ENCODE peak calls at places on chromosomes 11 and 22, in four cellular contexts. Y, C, J and G are unnamed samples.

GRCh38 chr22:30733081-30733680 is 38.5 kb downstream of the OSBP2 start:
- DNase-seq in Y (no peak), C (no peak), J (no peak), G (peak; percentile 59)

GRCh38 chr11:1701041-1701807 is 4.2 kb downstream of the KRTAP5-6 start:
- DNase-seq in Y (no peak), C (no peak), J (no peak), G (no peak)

GRCh38 chr11:62020661-62021060 is 53.2 kb upstream of the FTH1 start:
- DNase-seq in Y (peak; percentile 46), C (no peak), J (no peak), G (peak; percentile 63)

GRCh38 chr22:44277404-44278135 is 35.2 kb downstream of the SHISAL1 start:
- DNase-seq in Y (no peak), C (no peak), J (no peak), G (no peak)

GRCh38 chr11:7513210-7514098 is at the start of gene PPFIBP2:
- DNase-seq in Y (peak; percentile 89), C (peak; percentile 40), J (peak; percentile 87), G (peak; percentile 69)

GRCh38 chr11:16986434-16987204 is 27.6 kb downstream of the PLEKHA7 start:
- DNase-seq in Y (no peak), C (no peak), J (peak; percentile 26), G (peak; percentile 13)

GRCh38 chr11:7826316-7826715 is 29.6 kb upstream of the OR5P2 start:
- DNase-seq in Y (no peak), C (no peak), J (no peak), G (no peak)

GRCh38 chr11:17734986-17735822 is 623 bp downstream of the KCNC1 start:
- DNase-seq in Y (peak; percentile 77), C (no peak), J (peak; percentile 93), G (peak; percentile 74)

GRCh38 chr11:60208146-60208895 is 25.4 kb upstream of the MS4A6A start:
- DNase-seq in Y (no peak), C (no peak), J (no peak), G (no peak)

GRCh38 chr11:129910360-129910759 is 15.0 kb upstream of the NFRKB start:
- DNase-seq in Y (no peak), C (no peak), J (no peak), G (no peak)

GRCh38 chr11:79393362-79394043 is 47.3 kb downstream of the TENM4 start:
- DNase-seq in Y (no peak), C (no peak), J (peak; percentile 41), G (no peak)
- TF ChIP-seq CTCF in Y (no peak), C (no peak), J (no peak), G (no peak)

GRCh38 chr11:79768343-79768742 is 327.5 kb upstream of the TENM4 start:
- DNase-seq in Y (no peak), C (no peak), J (no peak), G (no peak)

GRCh38 chr11:79758325-79758724 is 317.5 kb upstream of the TENM4 start:
- DNase-seq in Y (no peak), C (no peak), J (no peak), G (no peak)

DNA sequence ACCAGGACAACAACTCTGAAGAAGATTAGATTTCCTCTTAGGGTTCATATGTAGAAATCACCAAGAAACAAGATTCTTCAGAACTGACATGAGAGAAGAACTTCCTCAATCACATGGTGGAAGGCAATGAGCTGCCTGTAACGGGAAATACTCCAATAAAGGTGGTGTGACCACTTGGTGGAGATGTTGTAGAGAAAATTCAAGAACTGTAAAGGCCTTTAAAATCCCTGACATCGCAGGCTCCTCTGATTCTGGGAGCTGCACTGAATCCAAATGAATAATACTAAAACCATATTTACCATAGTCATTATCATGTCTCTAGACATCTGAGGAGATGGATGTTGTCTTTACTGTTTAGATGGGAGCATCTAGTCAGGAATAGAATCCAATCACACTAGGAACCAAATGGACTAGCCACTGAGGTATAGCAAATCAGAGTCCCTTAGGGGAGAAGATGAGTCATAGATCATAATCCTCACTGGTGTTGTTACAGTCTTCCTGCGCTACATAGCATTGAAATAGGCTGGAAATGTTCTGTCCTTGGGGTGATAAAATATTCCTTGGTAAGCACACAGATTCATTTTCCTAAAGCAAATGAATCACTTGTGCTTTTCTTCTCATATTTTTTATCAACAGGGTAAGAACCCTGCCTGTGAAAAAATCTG is 321.6 kb upstream of the TENM4 start:
- DNase-seq in Y (no peak), C (no peak), J (no peak), G (no peak)
- TF ChIP-seq CTCF in Y (no peak), C (no peak), J (no peak), G (no peak)

DNA sequence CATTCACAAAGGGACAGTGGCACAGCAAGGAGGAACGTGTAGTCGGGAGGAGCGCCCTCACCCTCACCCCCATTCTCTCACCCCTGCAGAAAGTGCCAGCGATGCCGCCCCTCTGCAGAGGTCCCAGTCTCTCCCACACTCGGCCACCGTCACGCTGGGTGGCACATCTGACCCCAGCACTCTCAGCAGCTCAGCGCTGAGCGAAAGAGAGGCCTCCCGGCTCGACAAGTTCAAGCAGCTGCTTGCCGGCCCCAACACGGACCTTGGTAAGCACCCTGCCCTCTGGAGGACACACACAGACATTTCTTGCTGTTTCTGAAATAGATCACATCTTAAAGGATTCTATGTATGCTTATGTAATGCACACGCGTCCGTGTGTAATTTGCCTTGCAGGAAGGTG is 34.9 kb downstream of the TBC1D22A start:
- DNase-seq in Y (peak; percentile 52), C (no peak), J (no peak), G (peak; percentile 46)
- TF ChIP-seq CTCF in Y (no peak), C (peak; percentile 18), J (peak; percentile 30), G (peak; percentile 13)

GRCh38 chr11:92765965-92766371 is 203.5 kb upstream of the MTNR1B start:
- DNase-seq in Y (no peak), C (no peak), J (peak; percentile 46), G (peak; percentile 9)
- TF ChIP-seq CTCF in Y (no peak), C (no peak), J (no peak), G (no peak)